ENCODE peak calls at places on chromosomes 1 and 21, in nine cellular contexts. One of them, this sample, is unnamed.

GRCh38 chr1:160369087-160369486 is 2.2 kb downstream of the NHLH1 start:
- DNase-seq in HAP-1: no peak
- DNase-seq in lower leg skin: no peak
- DNase-seq in activated CD4-positive, alpha-beta T cell treated with anti-CD3 and anti-CD28 coated beads, Interleukin-2, amount 50 U/mL, for 48 hours: no peak
- DNase-seq in M059J: no peak
- DNase-seq in NCI-H2107: no peak
- DNase-seq in iPS-NIHi11: no peak
- DNase-seq in memory B cell: no peak
- DNase-seq in EL: no peak
- DNase-seq in this sample: no peak

GRCh38 chr1:58597076-58597475 is 20.0 kb upstream of the TACSTD2 start:
- DNase-seq in HAP-1: no peak
- DNase-seq in lower leg skin: no peak
- DNase-seq in activated CD4-positive, alpha-beta T cell treated with anti-CD3 and anti-CD28 coated beads, Interleukin-2, amount 50 U/mL, for 48 hours: no peak
- DNase-seq in M059J: no peak
- DNase-seq in NCI-H2107: no peak
- DNase-seq in iPS-NIHi11: no peak
- DNase-seq in memory B cell: no peak
- DNase-seq in EL: no peak
- DNase-seq in this sample: no peak

GRCh38 chr1:18955116-18955441 is 1.4 kb downstream of the IFFO2 start:
- DNase-seq in HAP-1: no peak
- DNase-seq in lower leg skin: no peak
- DNase-seq in activated CD4-positive, alpha-beta T cell treated with anti-CD3 and anti-CD28 coated beads, Interleukin-2, amount 50 U/mL, for 48 hours: no peak
- DNase-seq in M059J: no peak
- DNase-seq in NCI-H2107: no peak
- DNase-seq in iPS-NIHi11: no peak
- DNase-seq in memory B cell: no peak
- DNase-seq in EL: peak
- DNase-seq in this sample: no peak

GRCh38 chr1:58575831-58576726 is 973 bp downstream of the TACSTD2 start:
- DNase-seq in HAP-1: no peak
- DNase-seq in lower leg skin: no peak
- DNase-seq in activated CD4-positive, alpha-beta T cell treated with anti-CD3 and anti-CD28 coated beads, Interleukin-2, amount 50 U/mL, for 48 hours: no peak
- DNase-seq in M059J: no peak
- DNase-seq in NCI-H2107: no peak
- DNase-seq in iPS-NIHi11: no peak
- DNase-seq in memory B cell: no peak
- DNase-seq in EL: no peak
- DNase-seq in this sample: peak

GRCh38 chr1:10680487-10680886 is 116.0 kb downstream of the CASZ1 start:
- DNase-seq in HAP-1: no peak
- DNase-seq in lower leg skin: no peak
- DNase-seq in activated CD4-positive, alpha-beta T cell treated with anti-CD3 and anti-CD28 coated beads, Interleukin-2, amount 50 U/mL, for 48 hours: no peak
- DNase-seq in M059J: no peak
- DNase-seq in NCI-H2107: no peak
- DNase-seq in iPS-NIHi11: no peak
- DNase-seq in memory B cell: no peak
- DNase-seq in EL: no peak
- DNase-seq in this sample: no peak

GRCh38 chr21:31476551-31477120 is 132.6 kb upstream of the TIAM1 start:
- DNase-seq in HAP-1: no peak
- DNase-seq in lower leg skin: no peak
- DNase-seq in activated CD4-positive, alpha-beta T cell treated with anti-CD3 and anti-CD28 coated beads, Interleukin-2, amount 50 U/mL, for 48 hours: no peak
- DNase-seq in M059J: no peak
- DNase-seq in NCI-H2107: no peak
- DNase-seq in iPS-NIHi11: no peak
- DNase-seq in memory B cell: no peak
- DNase-seq in EL: no peak
- DNase-seq in this sample: no peak

GRCh38 chr1:93152835-93153234 is 27.4 kb downstream of the TMED5 start:
- DNase-seq in HAP-1: no peak
- DNase-seq in lower leg skin: no peak
- DNase-seq in activated CD4-positive, alpha-beta T cell treated with anti-CD3 and anti-CD28 coated beads, Interleukin-2, amount 50 U/mL, for 48 hours: no peak
- DNase-seq in M059J: no peak
- DNase-seq in NCI-H2107: no peak
- DNase-seq in iPS-NIHi11: no peak
- DNase-seq in memory B cell: no peak
- DNase-seq in EL: no peak
- DNase-seq in this sample: no peak

GRCh38 chr1:113042336-113043143 is 30.5 kb upstream of the LRIG2 start:
- DNase-seq in HAP-1: peak
- DNase-seq in lower leg skin: peak
- DNase-seq in activated CD4-positive, alpha-beta T cell treated with anti-CD3 and anti-CD28 coated beads, Interleukin-2, amount 50 U/mL, for 48 hours: peak
- DNase-seq in M059J: peak
- DNase-seq in NCI-H2107: no peak
- DNase-seq in iPS-NIHi11: peak
- DNase-seq in memory B cell: peak
- DNase-seq in EL: peak
- DNase-seq in this sample: peak

GRCh38 chr1:207084701-207085180 is 3.9 kb upstream of the C4BPB start:
- DNase-seq in HAP-1: peak
- DNase-seq in lower leg skin: no peak
- DNase-seq in activated CD4-positive, alpha-beta T cell treated with anti-CD3 and anti-CD28 coated beads, Interleukin-2, amount 50 U/mL, for 48 hours: peak
- DNase-seq in M059J: peak
- DNase-seq in NCI-H2107: peak
- DNase-seq in iPS-NIHi11: peak
- DNase-seq in memory B cell: peak
- DNase-seq in EL: peak
- DNase-seq in this sample: peak

GRCh38 chr1:185439727-185440415 is 122.8 kb upstream of the IVNS1ABP start:
- DNase-seq in HAP-1: no peak
- DNase-seq in lower leg skin: no peak
- DNase-seq in activated CD4-positive, alpha-beta T cell treated with anti-CD3 and anti-CD28 coated beads, Interleukin-2, amount 50 U/mL, for 48 hours: peak
- DNase-seq in M059J: peak
- DNase-seq in NCI-H2107: no peak
- DNase-seq in iPS-NIHi11: no peak
- DNase-seq in memory B cell: no peak
- DNase-seq in EL: peak
- DNase-seq in this sample: peak

GRCh38 chr1:9696793-9697192 is 45.3 kb downstream of the PIK3CD start:
- DNase-seq in HAP-1: no peak
- DNase-seq in lower leg skin: no peak
- DNase-seq in activated CD4-positive, alpha-beta T cell treated with anti-CD3 and anti-CD28 coated beads, Interleukin-2, amount 50 U/mL, for 48 hours: no peak
- DNase-seq in M059J: peak
- DNase-seq in NCI-H2107: no peak
- DNase-seq in iPS-NIHi11: no peak
- DNase-seq in memory B cell: no peak
- DNase-seq in EL: no peak
- DNase-seq in this sample: no peak

GRCh38 chr21:31514598-31514997 is 144.9 kb upstream of the SOD1 start:
- DNase-seq in HAP-1: no peak
- DNase-seq in lower leg skin: no peak
- DNase-seq in activated CD4-positive, alpha-beta T cell treated with anti-CD3 and anti-CD28 coated beads, Interleukin-2, amount 50 U/mL, for 48 hours: no peak
- DNase-seq in M059J: no peak
- DNase-seq in NCI-H2107: peak
- DNase-seq in iPS-NIHi11: peak
- DNase-seq in memory B cell: no peak
- DNase-seq in EL: no peak
- DNase-seq in this sample: no peak

GRCh38 chr1:208449951-208450350 is 205.8 kb upstream of the PLXNA2 start:
- DNase-seq in HAP-1: no peak
- DNase-seq in lower leg skin: no peak
- DNase-seq in activated CD4-positive, alpha-beta T cell treated with anti-CD3 and anti-CD28 coated beads, Interleukin-2, amount 50 U/mL, for 48 hours: no peak
- DNase-seq in M059J: no peak
- DNase-seq in NCI-H2107: no peak
- DNase-seq in iPS-NIHi11: no peak
- DNase-seq in memory B cell: no peak
- DNase-seq in EL: no peak
- DNase-seq in this sample: no peak

GRCh38 chr1:28518745-28519341 is 13.0 kb downstream of the RCC1 start:
- DNase-seq in HAP-1: peak
- DNase-seq in lower leg skin: no peak
- DNase-seq in activated CD4-positive, alpha-beta T cell treated with anti-CD3 and anti-CD28 coated beads, Interleukin-2, amount 50 U/mL, for 48 hours: peak
- DNase-seq in M059J: peak
- DNase-seq in NCI-H2107: no peak
- DNase-seq in iPS-NIHi11: no peak
- DNase-seq in memory B cell: no peak
- DNase-seq in EL: peak
- DNase-seq in this sample: peak

GRCh38 chr1:114558548-114558947 is 22.9 kb downstream of the BCAS2 start:
- DNase-seq in HAP-1: peak
- DNase-seq in lower leg skin: no peak
- DNase-seq in activated CD4-positive, alpha-beta T cell treated with anti-CD3 and anti-CD28 coated beads, Interleukin-2, amount 50 U/mL, for 48 hours: no peak
- DNase-seq in M059J: peak
- DNase-seq in NCI-H2107: no peak
- DNase-seq in iPS-NIHi11: peak
- DNase-seq in memory B cell: no peak
- DNase-seq in EL: no peak
- DNase-seq in this sample: peak

GRCh38 chr1:220124542-220124941 is 30.6 kb downstream of the IARS2 start:
- DNase-seq in HAP-1: no peak
- DNase-seq in lower leg skin: no peak
- DNase-seq in activated CD4-positive, alpha-beta T cell treated with anti-CD3 and anti-CD28 coated beads, Interleukin-2, amount 50 U/mL, for 48 hours: no peak
- DNase-seq in M059J: no peak
- DNase-seq in NCI-H2107: no peak
- DNase-seq in iPS-NIHi11: no peak
- DNase-seq in memory B cell: no peak
- DNase-seq in EL: peak
- DNase-seq in this sample: no peak

GRCh38 chr1:117105003-117105402 is 16.5 kb downstream of the TRIM45 start:
- DNase-seq in HAP-1: no peak
- DNase-seq in lower leg skin: no peak
- DNase-seq in activated CD4-positive, alpha-beta T cell treated with anti-CD3 and anti-CD28 coated beads, Interleukin-2, amount 50 U/mL, for 48 hours: no peak
- DNase-seq in M059J: no peak
- DNase-seq in NCI-H2107: no peak
- DNase-seq in iPS-NIHi11: no peak
- DNase-seq in memory B cell: no peak
- DNase-seq in EL: no peak
- DNase-seq in this sample: no peak

GRCh38 chr1:216686860-216687545 is 36.2 kb downstream of the ESRRG start:
- DNase-seq in HAP-1: no peak
- DNase-seq in lower leg skin: no peak
- DNase-seq in activated CD4-positive, alpha-beta T cell treated with anti-CD3 and anti-CD28 coated beads, Interleukin-2, amount 50 U/mL, for 48 hours: no peak
- DNase-seq in M059J: peak
- DNase-seq in NCI-H2107: no peak
- DNase-seq in iPS-NIHi11: peak
- DNase-seq in memory B cell: no peak
- DNase-seq in EL: peak
- DNase-seq in this sample: no peak

GRCh38 chr1:105102385-105102784 is 1352.7 kb downstream of the AMY1C start:
- DNase-seq in HAP-1: no peak
- DNase-seq in lower leg skin: no peak
- DNase-seq in activated CD4-positive, alpha-beta T cell treated with anti-CD3 and anti-CD28 coated beads, Interleukin-2, amount 50 U/mL, for 48 hours: no peak
- DNase-seq in M059J: no peak
- DNase-seq in NCI-H2107: no peak
- DNase-seq in iPS-NIHi11: no peak
- DNase-seq in memory B cell: no peak
- DNase-seq in EL: no peak
- DNase-seq in this sample: no peak

GRCh38 chr1:109357673-109358072 is 40.0 kb downstream of the SORT1 start:
- DNase-seq in HAP-1: no peak
- DNase-seq in lower leg skin: no peak
- DNase-seq in activated CD4-positive, alpha-beta T cell treated with anti-CD3 and anti-CD28 coated beads, Interleukin-2, amount 50 U/mL, for 48 hours: no peak
- DNase-seq in M059J: no peak
- DNase-seq in NCI-H2107: no peak
- DNase-seq in iPS-NIHi11: no peak
- DNase-seq in memory B cell: no peak
- DNase-seq in EL: no peak
- DNase-seq in this sample: no peak

GRCh38 chr1:214720561-214720960 is 117.6 kb downstream of the CENPF start:
- DNase-seq in HAP-1: no peak
- DNase-seq in lower leg skin: no peak
- DNase-seq in activated CD4-positive, alpha-beta T cell treated with anti-CD3 and anti-CD28 coated beads, Interleukin-2, amount 50 U/mL, for 48 hours: no peak
- DNase-seq in M059J: no peak
- DNase-seq in NCI-H2107: no peak
- DNase-seq in iPS-NIHi11: no peak
- DNase-seq in memory B cell: no peak
- DNase-seq in EL: peak
- DNase-seq in this sample: no peak

GRCh38 chr1:67850611-67851075 is 17.4 kb upstream of the GNG12 start:
- DNase-seq in HAP-1: no peak
- DNase-seq in lower leg skin: peak
- DNase-seq in activated CD4-positive, alpha-beta T cell treated with anti-CD3 and anti-CD28 coated beads, Interleukin-2, amount 50 U/mL, for 48 hours: peak
- DNase-seq in M059J: peak
- DNase-seq in NCI-H2107: no peak
- DNase-seq in iPS-NIHi11: peak
- DNase-seq in memory B cell: no peak
- DNase-seq in EL: peak
- DNase-seq in this sample: peak

GRCh38 chr1:118363396-118363795 is 178.4 kb upstream of the SPAG17 start:
- DNase-seq in HAP-1: no peak
- DNase-seq in lower leg skin: no peak
- DNase-seq in activated CD4-positive, alpha-beta T cell treated with anti-CD3 and anti-CD28 coated beads, Interleukin-2, amount 50 U/mL, for 48 hours: no peak
- DNase-seq in M059J: no peak
- DNase-seq in NCI-H2107: no peak
- DNase-seq in iPS-NIHi11: no peak
- DNase-seq in memory B cell: no peak
- DNase-seq in EL: no peak
- DNase-seq in this sample: no peak

GRCh38 chr1:42950146-42950480 is 8.6 kb downstream of the SLC2A1 start:
- DNase-seq in HAP-1: no peak
- DNase-seq in lower leg skin: no peak
- DNase-seq in activated CD4-positive, alpha-beta T cell treated with anti-CD3 and anti-CD28 coated beads, Interleukin-2, amount 50 U/mL, for 48 hours: no peak
- DNase-seq in M059J: peak
- DNase-seq in NCI-H2107: no peak
- DNase-seq in iPS-NIHi11: no peak
- DNase-seq in memory B cell: no peak
- DNase-seq in EL: peak
- DNase-seq in this sample: no peak

GRCh38 chr1:35044406-35044805 is 12.7 kb upstream of the ZMYM6 start:
- DNase-seq in HAP-1: no peak
- DNase-seq in lower leg skin: no peak
- DNase-seq in activated CD4-positive, alpha-beta T cell treated with anti-CD3 and anti-CD28 coated beads, Interleukin-2, amount 50 U/mL, for 48 hours: no peak
- DNase-seq in M059J: no peak
- DNase-seq in NCI-H2107: no peak
- DNase-seq in iPS-NIHi11: no peak
- DNase-seq in memory B cell: no peak
- DNase-seq in EL: no peak
- DNase-seq in this sample: no peak

GRCh38 chr21:38751379-38752050 is 54.2 kb upstream of the ETS2 start:
- DNase-seq in HAP-1: no peak
- DNase-seq in lower leg skin: peak
- DNase-seq in activated CD4-positive, alpha-beta T cell treated with anti-CD3 and anti-CD28 coated beads, Interleukin-2, amount 50 U/mL, for 48 hours: no peak
- DNase-seq in M059J: no peak
- DNase-seq in NCI-H2107: no peak
- DNase-seq in iPS-NIHi11: no peak
- DNase-seq in memory B cell: no peak
- DNase-seq in EL: no peak
- DNase-seq in this sample: no peak

GRCh38 chr1:206467915-206468314 is 2.4 kb upstream of the IKBKE start:
- DNase-seq in HAP-1: no peak
- DNase-seq in lower leg skin: no peak
- DNase-seq in activated CD4-positive, alpha-beta T cell treated with anti-CD3 and anti-CD28 coated beads, Interleukin-2, amount 50 U/mL, for 48 hours: no peak
- DNase-seq in M059J: no peak
- DNase-seq in NCI-H2107: no peak
- DNase-seq in iPS-NIHi11: no peak
- DNase-seq in memory B cell: no peak
- DNase-seq in EL: peak
- DNase-seq in this sample: peak

GRCh38 chr1:14715266-14715665 is 116.8 kb downstream of the KAZN start:
- DNase-seq in HAP-1: no peak
- DNase-seq in lower leg skin: no peak
- DNase-seq in activated CD4-positive, alpha-beta T cell treated with anti-CD3 and anti-CD28 coated beads, Interleukin-2, amount 50 U/mL, for 48 hours: no peak
- DNase-seq in M059J: no peak
- DNase-seq in NCI-H2107: no peak
- DNase-seq in iPS-NIHi11: no peak
- DNase-seq in memory B cell: no peak
- DNase-seq in EL: no peak
- DNase-seq in this sample: no peak

GRCh38 chr21:21968810-21969588 is 970.8 kb downstream of the NCAM2 start:
- DNase-seq in HAP-1: no peak
- DNase-seq in lower leg skin: no peak
- DNase-seq in activated CD4-positive, alpha-beta T cell treated with anti-CD3 and anti-CD28 coated beads, Interleukin-2, amount 50 U/mL, for 48 hours: no peak
- DNase-seq in M059J: peak
- DNase-seq in NCI-H2107: no peak
- DNase-seq in iPS-NIHi11: no peak
- DNase-seq in memory B cell: no peak
- DNase-seq in EL: peak
- DNase-seq in this sample: no peak

GRCh38 chr1:37043101-37043500 is 8.8 kb upstream of the GRIK3 start:
- DNase-seq in HAP-1: no peak
- DNase-seq in lower leg skin: no peak
- DNase-seq in activated CD4-positive, alpha-beta T cell treated with anti-CD3 and anti-CD28 coated beads, Interleukin-2, amount 50 U/mL, for 48 hours: no peak
- DNase-seq in M059J: no peak
- DNase-seq in NCI-H2107: no peak
- DNase-seq in iPS-NIHi11: peak
- DNase-seq in memory B cell: no peak
- DNase-seq in EL: no peak
- DNase-seq in this sample: no peak

GRCh38 chr1:116288201-116288598 is 84.8 kb upstream of the ATP1A1 start:
- DNase-seq in HAP-1: no peak
- DNase-seq in lower leg skin: no peak
- DNase-seq in activated CD4-positive, alpha-beta T cell treated with anti-CD3 and anti-CD28 coated beads, Interleukin-2, amount 50 U/mL, for 48 hours: no peak
- DNase-seq in M059J: no peak
- DNase-seq in NCI-H2107: no peak
- DNase-seq in iPS-NIHi11: no peak
- DNase-seq in memory B cell: no peak
- DNase-seq in EL: no peak
- DNase-seq in this sample: no peak

This sample was measured in dermis blood vessel endothelial cell.